ENCODE peak calls at places on chromosomes 6 and 20, in six cellular contexts. B, C, Q, T, I and U are unnamed samples.

GRCh38 chr6:139514819-139515218 is 140.4 kb upstream of the CITED2 start:
- DNase-seq in B (no peak), C (no peak), Q (no peak), T (no peak), I (no peak), U (no peak)

GRCh38 chr20:58583586-58583985 is 67.5 kb upstream of the STX16 start:
- DNase-seq in B (no peak), C (no peak), Q (no peak), T (no peak), I (no peak), U (no peak)

GRCh38 chr20:53413188-53413631 is 180.4 kb downstream of the ZNF217 start:
- DNase-seq in B (peak), C (no peak), Q (peak), T (peak), I (no peak), U (peak)

GRCh38 chr6:139881728-139882211 is 507.3 kb upstream of the CITED2 start:
- DNase-seq in B (no peak), C (peak), Q (no peak), T (no peak), I (no peak), U (peak)

GRCh38 chr20:4059631-4060030 is 44.3 kb upstream of the RNF24 start:
- DNase-seq in B (no peak), C (no peak), Q (no peak), T (no peak), I (no peak), U (no peak)

GRCh38 chr20:5844063-5844681 is 94.0 kb downstream of the SHLD1 start:
- DNase-seq in B (peak), C (peak), Q (peak), T (no peak), I (no peak), U (peak)

GRCh38 chr20:39271205-39271604 is 309.1 kb downstream of the DHX35 start:
- DNase-seq in B (no peak), C (no peak), Q (no peak), T (no peak), I (no peak), U (no peak)

GRCh38 chr20:37926612-37927011 is 23.7 kb downstream of the VSTM2L start:
- DNase-seq in B (no peak), C (no peak), Q (no peak), T (no peak), I (no peak), U (no peak)

GRCh38 chr6:3577517-3577916 is 120.7 kb upstream of the SLC22A23 start:
- DNase-seq in B (no peak), C (no peak), Q (no peak), T (no peak), I (no peak), U (no peak)

GRCh38 chr6:39339111-39339510 is 16.6 kb upstream of the KCNK16 start:
- DNase-seq in B (no peak), C (no peak), Q (peak), T (no peak), I (no peak), U (no peak)

GRCh38 chr6:9620263-9620662 is 794.6 kb downstream of the TFAP2A start:
- DNase-seq in B (no peak), C (no peak), Q (no peak), T (no peak), I (peak), U (peak)

GRCh38 chr20:57893364-57894001 is 183.7 kb upstream of the PMEPA1 start:
- DNase-seq in B (no peak), C (peak), Q (no peak), T (no peak), I (no peak), U (no peak)

GRCh38 chr6:32439708-32440214 is at the start of gene HLA-DRA:
- DNase-seq in B (no peak), C (no peak), Q (no peak), T (peak), I (peak), U (peak)

GRCh38 chr6:87731080-87731479 is 29.0 kb upstream of the AKIRIN2 start:
- DNase-seq in B (no peak), C (no peak), Q (no peak), T (no peak), I (no peak), U (no peak)

GRCh38 chr20:34791289-34792020 is 34.0 kb downstream of the NCOA6 start:
- DNase-seq in B (no peak), C (peak), Q (no peak), T (no peak), I (no peak), U (no peak)

GRCh38 chr6:44800171-44800671 is 412.7 kb downstream of the CDC5L start:
- DNase-seq in B (no peak), C (peak), Q (no peak), T (no peak), I (peak), U (peak)

GRCh38 chr6:88165877-88166492 is at the start of gene CNR1:
- DNase-seq in B (no peak), C (peak), Q (peak), T (no peak), I (no peak), U (peak)

GRCh38 chr6:54426995-54427394 is 118.8 kb downstream of the TINAG start:
- DNase-seq in B (no peak), C (no peak), Q (no peak), T (no peak), I (no peak), U (no peak)

GRCh38 chr6:36769676-36770499 is 69.4 kb downstream of the CPNE5 start:
- DNase-seq in B (no peak), C (no peak), Q (no peak), T (no peak), I (no peak), U (peak)

GRCh38 chr20:14093652-14094051 is 98.3 kb downstream of the MACROD2 start:
- DNase-seq in B (no peak), C (no peak), Q (peak), T (no peak), I (no peak), U (no peak)

GRCh38 chr6:92864966-92865555 is 554.3 kb downstream of the EPHA7 start:
- DNase-seq in B (no peak), C (no peak), Q (no peak), T (no peak), I (no peak), U (peak)

GRCh38 chr20:59750209-59750840 is 146.0 kb downstream of the PHACTR3 start:
- DNase-seq in B (no peak), C (no peak), Q (no peak), T (no peak), I (no peak), U (no peak)

GRCh38 chr6:131629656-131630055 is 1.6 kb upstream of the MED23 start:
- DNase-seq in B (no peak), C (no peak), Q (no peak), T (no peak), I (no peak), U (no peak)

GRCh38 chr6:156953478-156954146 is 176.4 kb downstream of the ARID1B start:
- DNase-seq in B (no peak), C (peak), Q (peak), T (peak), I (peak), U (peak)

GRCh38 chr20:5887386-5887785 is 62.9 kb downstream of the TRMT6 start:
- DNase-seq in B (no peak), C (no peak), Q (no peak), T (no peak), I (no peak), U (no peak)

GRCh38 chr6:50708664-50709365 is 4.5 kb upstream of the TFAP2D start:
- DNase-seq in B (no peak), C (no peak), Q (no peak), T (no peak), I (no peak), U (no peak)

GRCh38 chr6:3138341-3138740 is 19.0 kb downstream of the TUBB2A start:
- DNase-seq in B (no peak), C (no peak), Q (no peak), T (no peak), I (no peak), U (peak)

GRCh38 chr6:113642714-113643442 is 214.3 kb upstream of the MARCKS start:
- DNase-seq in B (no peak), C (peak), Q (peak), T (no peak), I (no peak), U (peak)

GRCh38 chr6:143885116-143885515 is 20.8 kb downstream of the ZC2HC1B start:
- DNase-seq in B (no peak), C (no peak), Q (no peak), T (no peak), I (no peak), U (no peak)